ENCODE peak calls at places on chromosomes 1 and 21, in nine cellular contexts. One of them, this sample, is unnamed. For H3K4me1, the result is how much of the 10 kb centered on the place peaks cover.

GRCh38 chr1:2394220-2394619 is 2.6 kb downstream of the RER1 start:
- DNase-seq in sigmoid colon: no peak
- DNase-seq in Panc1: no peak
- DNase-seq in transverse colon: no peak
- DNase-seq in H1: no peak
- DNase-seq in esophagus muscularis mucosa: no peak
- DNase-seq in GM12878: no peak
- DNase-seq in spleen: no peak
- DNase-seq in GM23338: no peak
- DNase-seq in this sample: no peak

GRCh38 chr1:63321788-63322247 is 549 bp upstream of the FOXD3 start:
- DNase-seq in sigmoid colon: no peak
- DNase-seq in Panc1: no peak
- DNase-seq in transverse colon: no peak
- DNase-seq in H1: no peak
- DNase-seq in esophagus muscularis mucosa: no peak
- DNase-seq in GM12878: no peak
- DNase-seq in spleen: no peak
- DNase-seq in GM23338: peak
- DNase-seq in this sample: no peak

GRCh38 chr1:205377355-205377754 is 20.6 kb upstream of the KLHDC8A start:
- DNase-seq in sigmoid colon: no peak
- DNase-seq in Panc1: no peak
- DNase-seq in transverse colon: no peak
- DNase-seq in H1: no peak
- DNase-seq in esophagus muscularis mucosa: peak
- DNase-seq in GM12878: no peak
- DNase-seq in spleen: no peak
- DNase-seq in GM23338: no peak
- DNase-seq in this sample: no peak

GRCh38 chr1:212470059-212470458 is 37.3 kb downstream of the NENF start:
- DNase-seq in sigmoid colon: peak
- DNase-seq in Panc1: no peak
- DNase-seq in transverse colon: peak
- DNase-seq in H1: no peak
- DNase-seq in esophagus muscularis mucosa: peak
- DNase-seq in GM12878: no peak
- DNase-seq in spleen: peak
- DNase-seq in GM23338: no peak
- DNase-seq in this sample: peak

GRCh38 chr1:198283222-198283621 is 126.4 kb downstream of the NEK7 start:
- DNase-seq in sigmoid colon: no peak
- DNase-seq in Panc1: no peak
- DNase-seq in transverse colon: no peak
- DNase-seq in H1: no peak
- DNase-seq in esophagus muscularis mucosa: no peak
- DNase-seq in GM12878: no peak
- DNase-seq in spleen: no peak
- DNase-seq in GM23338: no peak
- DNase-seq in this sample: no peak

GRCh38 chr1:8448906-8449661 is 131.2 kb downstream of the SLC45A1 start:
- DNase-seq in sigmoid colon: peak
- DNase-seq in Panc1: no peak
- DNase-seq in transverse colon: no peak
- DNase-seq in H1: no peak
- DNase-seq in esophagus muscularis mucosa: no peak
- DNase-seq in GM12878: no peak
- DNase-seq in spleen: no peak
- DNase-seq in GM23338: no peak
- DNase-seq in this sample: peak

GRCh38 chr1:115469703-115470476 is 131.8 kb upstream of the NGF start:
- DNase-seq in sigmoid colon: no peak
- DNase-seq in Panc1: peak
- DNase-seq in transverse colon: peak
- DNase-seq in H1: peak
- DNase-seq in esophagus muscularis mucosa: no peak
- DNase-seq in GM12878: no peak
- DNase-seq in spleen: no peak
- DNase-seq in GM23338: peak
- DNase-seq in this sample: no peak

GRCh38 chr21:32389337-32390015 is 3.3 kb downstream of the URB1 start:
- DNase-seq in sigmoid colon: no peak
- DNase-seq in Panc1: no peak
- DNase-seq in transverse colon: no peak
- DNase-seq in H1: no peak
- DNase-seq in esophagus muscularis mucosa: no peak
- DNase-seq in GM12878: no peak
- DNase-seq in spleen: peak
- DNase-seq in GM23338: no peak
- DNase-seq in this sample: no peak

GRCh38 chr1:99737016-99737415 is 29.4 kb downstream of the FRRS1 start:
- DNase-seq in sigmoid colon: no peak
- DNase-seq in Panc1: no peak
- DNase-seq in transverse colon: peak
- DNase-seq in H1: no peak
- DNase-seq in esophagus muscularis mucosa: no peak
- DNase-seq in GM12878: no peak
- DNase-seq in spleen: no peak
- DNase-seq in GM23338: peak
- DNase-seq in this sample: no peak

GRCh38 chr21:44917446-44918106 is 3.1 kb downstream of the ITGB2 start:
- DNase-seq in sigmoid colon: no peak
- DNase-seq in Panc1: no peak
- DNase-seq in transverse colon: no peak
- DNase-seq in H1: no peak
- DNase-seq in esophagus muscularis mucosa: no peak
- DNase-seq in GM12878: no peak
- DNase-seq in spleen: no peak
- DNase-seq in GM23338: no peak
- DNase-seq in this sample: no peak
- H3K4me1 ChIP-seq in sigmoid colon: under half
- H3K4me1 ChIP-seq in Panc1: under half
- H3K4me1 ChIP-seq in transverse colon: under half
- H3K4me1 ChIP-seq in H1: under half
- H3K4me1 ChIP-seq in esophagus muscularis mucosa: under half
- H3K4me1 ChIP-seq in GM12878: under half
- H3K4me1 ChIP-seq in spleen: half or more
- H3K4me1 ChIP-seq in GM23338: under half
- H3K4me1 ChIP-seq in this sample: under half

DNA sequence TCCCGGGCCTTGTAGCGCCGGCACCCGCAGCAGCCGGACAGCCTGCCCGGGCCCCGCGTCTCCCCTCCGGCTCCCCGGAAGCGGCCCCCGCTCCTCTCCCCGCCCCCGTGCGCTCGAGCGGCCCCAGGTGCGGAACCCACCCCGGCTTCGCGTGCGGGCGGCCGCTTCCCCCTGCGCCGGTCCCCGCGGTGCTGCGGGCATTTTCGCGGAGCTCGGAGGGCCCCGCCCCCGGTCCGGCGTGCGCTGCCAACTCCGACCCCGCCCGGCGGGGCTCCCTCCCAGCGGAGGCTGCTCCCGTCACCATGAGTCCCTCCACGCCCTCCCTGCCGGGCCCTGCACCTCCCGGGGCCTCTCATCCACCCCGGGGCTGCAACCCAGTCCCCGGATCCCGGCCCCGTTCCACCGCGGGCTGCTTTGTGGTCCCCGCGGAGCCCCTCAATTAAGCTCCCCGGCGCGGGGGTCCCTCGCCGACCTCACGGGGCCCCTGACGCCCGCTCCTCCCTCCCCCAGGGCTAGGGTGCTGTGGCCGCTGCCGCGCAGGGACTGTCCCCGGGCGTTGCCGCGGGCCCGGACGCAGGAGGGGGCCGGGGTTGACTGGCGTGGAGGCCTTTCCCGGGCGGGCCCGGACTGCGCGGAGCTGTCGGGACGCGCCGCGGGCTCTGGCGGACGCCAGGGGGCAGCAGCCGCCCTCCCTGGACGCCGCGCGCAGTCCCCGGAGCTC is 159.4 kb downstream of the RUNX1 start:
- DNase-seq in sigmoid colon: peak
- DNase-seq in Panc1: no peak
- DNase-seq in transverse colon: peak
- DNase-seq in H1: no peak
- DNase-seq in esophagus muscularis mucosa: peak
- DNase-seq in GM12878: no peak
- DNase-seq in spleen: peak
- DNase-seq in GM23338: peak
- DNase-seq in this sample: peak
- TF ChIP-seq POLR2AphosphoS5 in sigmoid colon: no peak
- TF ChIP-seq POLR2AphosphoS5 in Panc1: no peak
- TF ChIP-seq POLR2AphosphoS5 in transverse colon: peak
- TF ChIP-seq POLR2AphosphoS5 in H1: no peak
- TF ChIP-seq POLR2AphosphoS5 in esophagus muscularis mucosa: no peak
- TF ChIP-seq POLR2AphosphoS5 in GM12878: no peak
- TF ChIP-seq POLR2AphosphoS5 in spleen: peak
- TF ChIP-seq POLR2AphosphoS5 in GM23338: no peak
- TF ChIP-seq POLR2AphosphoS5 in this sample: no peak

DNA sequence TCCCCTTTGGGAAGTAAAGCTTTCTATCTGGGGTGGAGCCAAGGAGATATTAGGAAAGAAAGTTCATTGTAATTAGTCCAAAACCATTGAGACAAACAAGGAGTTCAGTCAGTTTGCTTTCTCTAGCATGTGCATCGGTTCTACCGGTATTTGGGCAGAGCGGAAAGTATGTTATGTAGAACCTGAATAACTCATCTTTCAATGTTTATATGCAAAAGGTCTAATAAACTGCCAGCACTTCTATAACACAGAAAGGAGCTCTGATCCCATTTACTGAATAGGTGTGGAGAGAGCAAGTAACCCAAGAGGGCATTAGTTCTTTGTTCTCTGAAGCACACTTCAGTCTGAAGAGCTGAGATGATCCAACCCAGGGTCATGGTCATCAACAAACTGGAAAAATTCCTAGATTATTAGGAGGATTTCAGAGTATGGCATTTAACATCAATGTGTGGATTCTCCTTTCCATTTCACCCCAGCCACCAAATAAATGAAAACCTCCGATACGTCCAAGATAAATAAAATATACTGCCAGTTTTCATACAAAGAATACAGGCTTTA is 3.6 kb downstream of the TGFB2 start:
- DNase-seq in sigmoid colon: no peak
- DNase-seq in Panc1: no peak
- DNase-seq in transverse colon: no peak
- DNase-seq in H1: no peak
- DNase-seq in esophagus muscularis mucosa: no peak
- DNase-seq in GM12878: no peak
- DNase-seq in spleen: no peak
- DNase-seq in GM23338: no peak
- DNase-seq in this sample: no peak
- H3K27ac ChIP-seq in sigmoid colon: peak
- H3K27ac ChIP-seq in Panc1: peak
- H3K27ac ChIP-seq in transverse colon: peak
- H3K27ac ChIP-seq in H1: no peak
- H3K27ac ChIP-seq in esophagus muscularis mucosa: peak
- H3K27ac ChIP-seq in GM12878: no peak
- H3K27ac ChIP-seq in spleen: peak
- H3K27ac ChIP-seq in GM23338: no peak
- H3K27ac ChIP-seq in this sample: peak

DNA sequence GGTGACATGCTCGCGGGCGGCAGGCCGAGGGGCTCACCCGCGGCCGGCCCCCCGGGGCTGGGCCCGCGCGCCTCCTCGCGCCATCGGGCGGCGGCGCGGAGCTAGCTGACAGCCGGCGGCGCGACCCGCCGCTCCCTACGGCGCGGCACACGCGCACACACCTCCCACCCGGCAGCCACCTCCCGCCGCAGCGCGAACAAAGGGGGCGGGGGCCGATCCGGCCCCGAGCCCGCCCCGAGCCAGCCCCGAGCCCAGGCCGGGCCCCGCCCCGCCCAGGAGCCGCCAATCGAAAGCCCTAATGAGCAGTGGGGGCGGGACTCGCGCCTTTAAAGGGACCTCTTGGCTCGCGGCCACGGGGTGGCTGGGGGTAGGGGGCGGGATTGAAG is at the start of gene KIF21B:
- DNase-seq in sigmoid colon: peak
- DNase-seq in Panc1: no peak
- DNase-seq in transverse colon: peak
- DNase-seq in H1: no peak
- DNase-seq in esophagus muscularis mucosa: peak
- DNase-seq in GM12878: no peak
- DNase-seq in spleen: peak
- DNase-seq in GM23338: peak
- DNase-seq in this sample: peak
- H3K4me1 ChIP-seq in sigmoid colon: under half
- H3K4me1 ChIP-seq in Panc1: under half
- H3K4me1 ChIP-seq in transverse colon: under half
- H3K4me1 ChIP-seq in H1: under half
- H3K4me1 ChIP-seq in esophagus muscularis mucosa: half or more
- H3K4me1 ChIP-seq in GM12878: half or more
- H3K4me1 ChIP-seq in spleen: half or more
- H3K4me1 ChIP-seq in GM23338: half or more
- H3K4me1 ChIP-seq in this sample: under half